ENCODE peak calls at places on chromosomes 16 and 17, in eight cellular contexts. X is AG10803, B is Panc1, D is B cell, E is lower leg skin, C is psoas muscle, F is heart right ventricle, K is ascending aorta. Y is an unnamed sample.

GRCh38 chr16:56861092-56861610 is 3.9 kb upstream of the SLC12A3 start:
- DNase-seq in X (no peak), B (no peak), D (no peak), E (no peak), C (no peak), F (no peak), K (no peak), Y (no peak)

GRCh38 chr17:67132366-67132765 is 88.0 kb downstream of the CACNG1 start:
- DNase-seq in X (no peak), B (no peak), D (no peak), E (no peak), C (no peak), F (no peak), K (no peak), Y (no peak)

GRCh38 chr16:66447491-66447890 is 20.4 kb downstream of the BEAN1 start:
- DNase-seq in X (no peak), B (no peak), D (no peak), E (no peak), C (no peak), F (no peak), K (no peak), Y (no peak)

GRCh38 chr16:57998484-57998883 is 2.0 kb downstream of the ZNF319 start:
- DNase-seq in X (peak), B (no peak), D (no peak), E (no peak), C (no peak), F (no peak), K (no peak), Y (no peak)

GRCh38 chr17:27445971-27446370 is 10.3 kb upstream of the KSR1 start:
- DNase-seq in X (no peak), B (no peak), D (no peak), E (no peak), C (no peak), F (no peak), K (no peak), Y (no peak)

GRCh38 chr17:4378626-4379025 is 12.2 kb upstream of the UBE2G1 start:
- DNase-seq in X (no peak), B (no peak), D (no peak), E (no peak), C (no peak), F (no peak), K (no peak), Y (no peak)

GRCh38 chr16:54459509-54460235 is 173.1 kb upstream of the IRX3 start:
- DNase-seq in X (peak), B (no peak), D (no peak), E (no peak), C (no peak), F (no peak), K (no peak), Y (no peak)

GRCh38 chr17:59757043-59757824 is 49.8 kb downstream of the VMP1 start:
- DNase-seq in X (peak), B (no peak), D (no peak), E (no peak), C (no peak), F (no peak), K (no peak), Y (no peak)

GRCh38 chr17:59365383-59365981 is 34.0 kb downstream of the YPEL2 start:
- DNase-seq in X (no peak), B (no peak), D (no peak), E (no peak), C (no peak), F (no peak), K (no peak), Y (peak)

GRCh38 chr17:28528329-28529011 is 22.3 kb downstream of the FOXN1 start:
- DNase-seq in X (peak), B (no peak), D (no peak), E (no peak), C (no peak), F (no peak), K (no peak), Y (no peak)

GRCh38 chr17:66675991-66676371 is 158.9 kb upstream of the CACNG5 start:
- DNase-seq in X (no peak), B (no peak), D (no peak), E (peak), C (peak), F (no peak), K (no peak), Y (no peak)

GRCh38 chr16:12089492-12090161 is 113.1 kb downstream of the SNX29 start:
- DNase-seq in X (peak), B (no peak), D (peak), E (no peak), C (peak), F (peak), K (peak), Y (peak)

GRCh38 chr16:4767872-4768548 is 1.0 kb upstream of the ZNF500 start:
- DNase-seq in X (peak), B (no peak), D (no peak), E (peak), C (no peak), F (no peak), K (no peak), Y (no peak)

GRCh38 chr17:29034510-29034909 is 8.4 kb upstream of the PIPOX start:
- DNase-seq in X (no peak), B (no peak), D (no peak), E (no peak), C (no peak), F (no peak), K (no peak), Y (no peak)

GRCh38 chr17:31446195-31446967 is 54.9 kb downstream of the RAB11FIP4 start:
- DNase-seq in X (no peak), B (no peak), D (no peak), E (no peak), C (no peak), F (no peak), K (no peak), Y (no peak)

GRCh38 chr16:82830944-82831343 is 204.2 kb downstream of the CDH13 start:
- DNase-seq in X (no peak), B (no peak), D (no peak), E (no peak), C (no peak), F (no peak), K (no peak), Y (no peak)

GRCh38 chr16:62208934-62209333 is 172.7 kb upstream of the CDH8 start:
- DNase-seq in X (no peak), B (no peak), D (no peak), E (no peak), C (no peak), F (no peak), K (no peak), Y (no peak)

GRCh38 chr16:73015612-73016487 is 32.1 kb downstream of the ZFHX3 start:
- DNase-seq in X (no peak), B (no peak), D (no peak), E (peak), C (peak), F (no peak), K (no peak), Y (peak)

GRCh38 chr17:45093444-45094110 is 32.5 kb downstream of the NMT1 start:
- DNase-seq in X (peak), B (no peak), D (no peak), E (no peak), C (peak), F (peak), K (no peak), Y (no peak)

GRCh38 chr17:21029032-21029431 is 13.8 kb downstream of the USP22 start:
- DNase-seq in X (peak), B (no peak), D (no peak), E (peak), C (peak), F (no peak), K (no peak), Y (no peak)

GRCh38 chr17:40000161-40000560 is 15.1 kb upstream of the CSF3 start:
- DNase-seq in X (no peak), B (no peak), D (no peak), E (no peak), C (no peak), F (no peak), K (no peak), Y (no peak)

GRCh38 chr16:87945351-87946042 is 5.7 kb upstream of the BANP start:
- DNase-seq in X (peak), B (no peak), D (peak), E (no peak), C (peak), F (peak), K (no peak), Y (no peak)

GRCh38 chr16:87947356-87948118 is 3.7 kb upstream of the BANP start:
- DNase-seq in X (no peak), B (no peak), D (no peak), E (no peak), C (no peak), F (no peak), K (no peak), Y (no peak)

GRCh38 chr16:87948119-87948545 is 3.1 kb upstream of the BANP start:
- DNase-seq in X (no peak), B (no peak), D (no peak), E (no peak), C (no peak), F (no peak), K (no peak), Y (no peak)

GRCh38 chr16:87948735-87949070 is 2.5 kb upstream of the BANP start:
- DNase-seq in X (no peak), B (no peak), D (no peak), E (no peak), C (no peak), F (no peak), K (no peak), Y (no peak)

DNA sequence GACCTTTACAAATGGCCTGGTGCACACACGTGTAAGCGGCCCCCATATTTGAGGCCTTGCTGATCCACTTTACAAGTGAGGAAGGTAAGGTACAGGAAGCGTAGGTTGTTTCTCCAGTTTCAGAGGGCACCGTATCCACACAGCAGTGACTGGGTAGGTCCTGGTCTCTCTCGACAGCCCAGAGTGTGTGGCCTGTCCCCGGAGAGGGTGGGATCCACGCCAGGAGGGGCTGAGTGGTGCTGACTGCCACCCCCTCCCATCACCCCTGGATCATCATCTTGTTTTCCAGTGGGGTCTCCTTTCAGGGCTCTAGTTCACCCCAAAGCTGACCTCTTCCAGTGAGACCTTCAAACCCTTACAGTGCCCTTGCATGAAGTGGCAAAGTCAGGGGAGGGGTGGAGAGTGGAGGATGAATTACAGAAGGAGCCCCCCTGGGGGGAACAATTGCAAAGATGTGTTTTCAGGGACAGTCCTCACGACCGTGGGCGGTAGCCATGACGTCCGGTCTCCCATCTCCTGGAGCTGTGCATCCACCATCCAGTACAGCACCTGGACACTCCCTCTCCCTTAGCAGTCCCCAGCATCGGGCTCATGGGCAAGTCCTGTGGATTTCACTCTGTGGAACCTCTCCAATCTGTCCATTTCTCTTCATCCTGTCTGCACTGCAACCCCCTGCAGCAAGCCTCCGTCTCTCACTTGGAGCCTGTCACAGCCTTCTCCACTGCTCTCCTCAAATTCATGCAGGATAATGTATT is 4.5 kb upstream of the BANP start:
- DNase-seq in X (no peak), B (no peak), D (no peak), E (no peak), C (no peak), F (no peak), K (no peak), Y (no peak)
- TF ChIP-seq CTCF in X (no peak), B (no peak), D (no peak), E (no peak), C (no peak), F (no peak), K (no peak), Y (no peak)

GRCh38 chr16:80344570-80344969 is 196.2 kb upstream of the DYNLRB2 start:
- DNase-seq in X (no peak), B (no peak), D (no peak), E (no peak), C (no peak), F (no peak), K (no peak), Y (no peak)

GRCh38 chr16:80346160-80346632 is 194.6 kb upstream of the DYNLRB2 start:
- DNase-seq in X (peak), B (no peak), D (no peak), E (no peak), C (no peak), F (no peak), K (no peak), Y (no peak)

GRCh38 chr16:80347002-80347401 is 193.8 kb upstream of the DYNLRB2 start:
- DNase-seq in X (no peak), B (no peak), D (no peak), E (no peak), C (no peak), F (no peak), K (no peak), Y (no peak)

GRCh38 chr16:80337786-80338185 is 203.0 kb upstream of the DYNLRB2 start:
- DNase-seq in X (no peak), B (no peak), D (no peak), E (no peak), C (no peak), F (no peak), K (no peak), Y (no peak)

GRCh38 chr16:80341242-80341641 is 199.6 kb upstream of the DYNLRB2 start:
- DNase-seq in X (no peak), B (no peak), D (no peak), E (no peak), C (no peak), F (no peak), K (no peak), Y (no peak)
- TF ChIP-seq CTCF in X (no peak), B (no peak), D (no peak), E (no peak), C (no peak), F (no peak), K (no peak), Y (no peak)

GRCh38 chr16:27177031-27177774 is 26.1 kb upstream of the KDM8 start:
- DNase-seq in X (peak), B (peak), D (no peak), E (no peak), C (no peak), F (no peak), K (no peak), Y (no peak)

GRCh38 chr16:27175888-27176287 is 27.4 kb upstream of the KDM8 start:
- DNase-seq in X (no peak), B (no peak), D (no peak), E (no peak), C (no peak), F (no peak), K (no peak), Y (no peak)

GRCh38 chr16:27179500-27180072 is 23.7 kb upstream of the KDM8 start:
- DNase-seq in X (peak), B (no peak), D (peak), E (peak), C (peak), F (peak), K (peak), Y (peak)

DNA sequence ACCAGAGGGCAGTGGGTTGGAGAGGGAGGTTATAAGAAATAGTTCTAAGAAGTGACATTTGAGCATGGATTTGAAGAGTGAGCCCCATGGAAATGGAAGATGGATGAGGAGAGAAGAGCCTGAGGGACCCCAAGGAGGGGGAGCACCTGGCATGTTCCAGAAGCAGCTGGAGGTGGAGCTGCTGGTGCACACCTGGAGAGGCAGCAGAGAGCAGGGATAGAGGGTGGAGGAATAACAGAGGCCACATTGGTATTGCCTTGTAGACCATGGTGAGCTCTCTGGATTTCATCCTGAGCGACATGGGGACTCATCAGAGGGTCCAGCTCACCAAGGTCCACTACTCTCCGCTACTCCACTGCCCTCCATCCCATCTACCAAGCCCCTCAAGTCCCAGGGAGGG is 22.3 kb upstream of the KDM8 start:
- DNase-seq in X (no peak), B (no peak), D (no peak), E (no peak), C (no peak), F (no peak), K (no peak), Y (no peak)
- TF ChIP-seq CTCF in X (no peak), B (no peak), D (no peak), E (no peak), C (no peak), F (no peak), K (no peak), Y (no peak)

DNA sequence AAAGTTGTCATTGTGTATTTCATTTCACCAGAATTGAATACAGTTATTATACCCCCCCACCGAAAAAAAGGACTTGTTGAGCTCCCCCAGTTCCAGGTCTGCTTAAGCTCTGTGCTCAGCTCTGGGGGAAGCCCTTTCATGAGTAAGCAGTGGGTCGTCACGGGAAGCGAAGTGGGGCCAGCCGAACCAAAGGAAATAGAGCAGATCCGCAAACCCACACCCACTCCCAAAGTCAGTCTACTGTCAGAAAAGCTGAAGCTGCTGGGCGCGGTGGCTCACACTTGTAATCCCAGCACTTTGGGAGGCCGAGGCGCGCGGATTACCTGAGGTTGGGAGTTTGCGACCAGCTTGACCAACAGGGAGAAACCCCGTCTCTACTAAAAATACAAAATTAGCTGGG is 50.1 kb downstream of the PECAM1 start:
- DNase-seq in X (no peak), B (no peak), D (no peak), E (no peak), C (no peak), F (no peak), K (no peak), Y (no peak)
- TF ChIP-seq CTCF in X (no peak), B (no peak), D (no peak), E (no peak), C (no peak), F (no peak), K (no peak), Y (no peak)

GRCh38 chr16:47109361-47109760 is 34.4 kb downstream of the NETO2 start:
- DNase-seq in X (no peak), B (no peak), D (no peak), E (no peak), C (no peak), F (no peak), K (no peak), Y (no peak)

GRCh38 chr16:47113130-47113529 is 30.6 kb downstream of the NETO2 start:
- DNase-seq in X (no peak), B (no peak), D (no peak), E (no peak), C (no peak), F (no peak), K (no peak), Y (no peak)

DNA sequence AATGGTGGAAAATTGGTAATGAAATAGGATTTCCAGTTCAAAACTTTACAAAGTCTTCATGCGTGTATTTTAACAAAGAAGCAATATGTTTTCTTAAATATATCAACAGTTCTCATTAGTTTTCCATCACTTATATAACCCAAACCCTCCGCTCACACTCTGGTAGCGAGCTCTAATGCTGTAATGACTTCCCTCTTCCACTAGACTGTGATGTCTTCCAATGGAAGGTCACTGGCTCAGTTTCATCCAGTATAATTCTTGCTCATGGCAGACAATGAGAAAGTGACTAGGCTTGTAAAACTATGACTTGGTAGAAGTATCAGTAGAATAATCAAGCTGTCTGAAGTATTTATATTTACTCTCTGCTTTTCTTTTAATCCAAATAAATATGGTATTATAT is 32.8 kb downstream of the NETO2 start:
- DNase-seq in X (no peak), B (no peak), D (no peak), E (no peak), C (no peak), F (no peak), K (no peak), Y (no peak)
- TF ChIP-seq CTCF in X (no peak), B (peak), D (no peak), E (no peak), C (no peak), F (no peak), K (no peak), Y (no peak)

GRCh38 chr16:22070361-22071351 is 21.7 kb upstream of the VWA3A start:
- DNase-seq in X (peak), B (no peak), D (no peak), E (no peak), C (peak), F (no peak), K (no peak), Y (no peak)

GRCh38 chr16:22063888-22064467 is 28.4 kb upstream of the VWA3A start:
- DNase-seq in X (no peak), B (no peak), D (no peak), E (no peak), C (no peak), F (no peak), K (no peak), Y (no peak)

GRCh38 chr16:22065252-22065651 is 27.1 kb upstream of the VWA3A start:
- DNase-seq in X (no peak), B (no peak), D (no peak), E (no peak), C (no peak), F (no peak), K (no peak), Y (no peak)
- TF ChIP-seq CTCF in X (no peak), B (no peak), D (no peak), E (no peak), C (no peak), F (no peak), K (no peak), Y (no peak)

DNA sequence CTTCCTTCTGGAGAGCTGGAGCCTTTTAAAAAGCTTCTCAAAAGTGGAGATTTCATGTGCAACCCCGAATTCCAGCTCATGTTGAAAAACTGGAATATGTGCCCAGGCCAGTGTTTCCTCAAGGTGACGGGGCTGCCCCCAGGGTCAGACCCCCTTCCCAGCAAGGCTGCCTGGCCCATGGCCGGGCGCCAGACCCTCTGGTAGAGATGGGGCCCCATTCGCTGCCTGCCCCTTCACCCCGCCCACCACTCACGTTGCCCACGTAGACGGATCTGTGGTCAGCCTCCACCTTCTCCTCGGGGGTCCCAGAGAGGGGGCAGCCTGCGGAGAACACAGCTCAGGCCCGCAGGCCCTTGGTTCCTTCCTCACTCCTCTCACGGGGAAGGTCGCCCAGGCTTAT is 1.1 kb downstream of the PABPN1L start:
- DNase-seq in X (no peak), B (no peak), D (no peak), E (no peak), C (no peak), F (no peak), K (no peak), Y (no peak)
- TF ChIP-seq CTCF in X (no peak), B (no peak), D (no peak), E (no peak), C (no peak), F (no peak), K (no peak), Y (no peak)